ENCODE peak calls at places on chromosomes 11 and 22, in nine cellular contexts. B, K, A, D, W, I, C, F and H are unnamed samples.
A peak's percentile ranks its signal among the peaks of the same experiment; 100 is the strongest.

GRCh38 chr11:108654994-108655631 is 9.8 kb upstream of the DDX10 start:
- DNase-seq in B (peak; percentile 63), K (peak; percentile 27), A (peak; percentile 47), D (peak; percentile 69), W (no peak), I (peak; percentile 45), C (no peak), F (no peak), H (no peak)

GRCh38 chr11:46290598-46291309 is 13.3 kb downstream of the CREB3L1 start:
- DNase-seq in B (peak; percentile 99), K (peak; percentile 96), A (peak; percentile 76), D (peak; percentile 98), W (peak; percentile 92), I (peak; percentile 98), C (peak; percentile 78), F (peak; percentile 90), H (peak; percentile 90)

GRCh38 chr11:71481101-71481960 is 28.3 kb downstream of the NADSYN1 start:
- DNase-seq in B (no peak), K (no peak), A (no peak), D (no peak), W (no peak), I (no peak), C (no peak), F (no peak), H (no peak)

GRCh38 chr11:34447044-34447443 is 8.3 kb downstream of the CAT start:
- DNase-seq in B (no peak), K (no peak), A (no peak), D (no peak), W (no peak), I (no peak), C (no peak), F (no peak), H (no peak)

GRCh38 chr11:29159552-29160465 is 857.0 kb downstream of the KCNA4 start:
- DNase-seq in B (peak; percentile 82), K (no peak), A (peak; percentile 31), D (peak; percentile 84), W (no peak), I (peak; percentile 50), C (peak; percentile 31), F (no peak), H (no peak)

GRCh38 chr22:46977656-46978343 is 215.3 kb downstream of the TBC1D22A start:
- DNase-seq in B (no peak), K (no peak), A (no peak), D (no peak), W (no peak), I (no peak), C (no peak), F (peak; percentile 46), H (peak; percentile 74)

GRCh38 chr11:92596596-92597317 is 372.1 kb downstream of the FAT3 start:
- DNase-seq in B (no peak), K (no peak), A (no peak), D (no peak), W (no peak), I (no peak), C (no peak), F (no peak), H (no peak)

GRCh38 chr11:69351460-69351859 is 57.5 kb downstream of the MYEOV start:
- DNase-seq in B (peak; percentile 70), K (no peak), A (no peak), D (no peak), W (no peak), I (peak; percentile 57), C (no peak), F (no peak), H (no peak)

GRCh38 chr11:40288212-40288803 is 1171.1 kb downstream of the LRRC4C start:
- DNase-seq in B (no peak), K (no peak), A (no peak), D (no peak), W (no peak), I (no peak), C (no peak), F (no peak), H (no peak)

GRCh38 chr22:25364281-25364680 is 144.8 kb downstream of the CRYBB2 start:
- DNase-seq in B (no peak), K (no peak), A (peak; percentile 23), D (no peak), W (peak; percentile 43), I (no peak), C (no peak), F (peak; percentile 33), H (no peak)

GRCh38 chr11:44623716-44624491 is 58.4 kb downstream of the CD82 start:
- DNase-seq in B (peak; percentile 39), K (peak; percentile 31), A (peak; percentile 5), D (no peak), W (no peak), I (no peak), C (peak; percentile 29), F (peak; percentile 67), H (peak; percentile 84)

GRCh38 chr11:127993788-127994187 is 593.6 kb downstream of the ETS1 start:
- DNase-seq in B (no peak), K (no peak), A (no peak), D (peak; percentile 56), W (no peak), I (no peak), C (no peak), F (no peak), H (no peak)

GRCh38 chr11:93155738-93156137 is 42.1 kb downstream of the SLC36A4 start:
- DNase-seq in B (no peak), K (no peak), A (no peak), D (no peak), W (no peak), I (no peak), C (no peak), F (no peak), H (no peak)

GRCh38 chr11:67482736-67483497 is at the start of gene AIP:
- DNase-seq in B (peak; percentile 98), K (peak; percentile 97), A (peak; percentile 98), D (peak; percentile 99), W (peak; percentile 99), I (peak; percentile 96), C (peak; percentile 98), F (peak; percentile 99), H (peak; percentile 98)

GRCh38 chr11:67483901-67484665 is 1.3 kb downstream of the AIP start:
- DNase-seq in B (no peak), K (no peak), A (peak; percentile 11), D (no peak), W (no peak), I (no peak), C (no peak), F (peak; percentile 82), H (no peak)

GRCh38 chr11:67483498-67483798 is 622 bp downstream of the AIP start:
- DNase-seq in B (no peak), K (no peak), A (no peak), D (no peak), W (no peak), I (no peak), C (no peak), F (no peak), H (no peak)

GRCh38 chr11:67484847-67485311 is 2.1 kb downstream of the AIP start:
- DNase-seq in B (no peak), K (no peak), A (peak; percentile 57), D (no peak), W (no peak), I (no peak), C (no peak), F (peak; percentile 76), H (no peak)

GRCh38 chr11:67482275-67482735 is 521 bp upstream of the AIP start:
- DNase-seq in B (no peak), K (no peak), A (no peak), D (no peak), W (no peak), I (no peak), C (no peak), F (peak; percentile 71), H (no peak)
- H3K4me3 ChIP-seq in B (peak overlapping the region; percentile 66), K (peak overlapping the region; percentile 65), A (peak overlapping the region; percentile 51), D (peak overlapping the region; percentile 52), W (peak overlapping the region; percentile 75), I (peak overlapping the region; percentile 59), C (no peak overlapping the region), F (peak overlapping the region; percentile 95), H (no peak overlapping the region)

GRCh38 chr11:64356498-64357411 is 2.2 kb upstream of the RPS6KA4 start:
- DNase-seq in B (peak; percentile 60), K (no peak), A (no peak), D (peak; percentile 97), W (peak; percentile 49), I (no peak), C (no peak), F (peak; percentile 74), H (no peak)
- TF ChIP-seq CTCF in B (peak; percentile 54), K (no peak), A (no peak), D (peak; percentile 93), W (no peak), I (peak; percentile 50), C (no peak), F (no peak), H (no peak)

DNA sequence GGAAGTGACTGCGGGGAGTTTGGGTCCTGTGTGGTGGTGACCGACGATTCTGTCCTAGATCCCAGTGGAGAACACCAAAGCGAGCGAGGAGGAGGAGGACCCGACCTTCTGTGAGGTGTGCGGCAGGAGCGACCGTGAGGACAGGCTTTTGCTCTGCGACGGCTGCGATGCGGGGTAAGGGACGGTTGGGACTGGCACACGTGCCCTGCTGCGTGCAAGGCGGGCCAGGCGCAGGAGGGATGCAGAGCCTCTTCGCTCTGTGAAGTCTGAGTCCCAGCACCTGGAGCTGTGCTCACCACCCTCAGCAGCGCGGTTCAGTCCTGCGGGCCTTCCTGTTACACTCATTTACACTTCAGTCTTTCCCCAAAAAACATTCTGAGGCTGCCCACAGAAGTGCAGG is 16.2 kb downstream of the PHRF1 start:
- DNase-seq in B (no peak), K (no peak), A (no peak), D (no peak), W (no peak), I (no peak), C (no peak), F (no peak), H (no peak)
- H3K4me3 ChIP-seq in B (no peak overlapping the region), K (no peak overlapping the region), A (no peak overlapping the region), D (no peak overlapping the region), W (no peak overlapping the region), I (no peak overlapping the region), C (no peak overlapping the region), F (no peak overlapping the region), H (no peak overlapping the region)

GRCh38 chr11:11148104-11148509 is 204.9 kb downstream of the CSNK2A3 start:
- DNase-seq in B (peak; percentile 93), K (peak; percentile 82), A (peak; percentile 46), D (peak; percentile 77), W (peak; percentile 93), I (peak; percentile 55), C (peak; percentile 74), F (peak; percentile 86), H (peak; percentile 92)
- TF ChIP-seq CTCF in B (peak; percentile 40), K (peak; percentile 34), A (peak; percentile 27), D (peak; percentile 45), W (peak; percentile 46), I (peak; percentile 37), C (no peak), F (no peak), H (no peak)

GRCh38 chr22:49514211-49514610 is 313.5 kb downstream of the BRD1 start:
- DNase-seq in B (no peak), K (no peak), A (no peak), D (no peak), W (no peak), I (no peak), C (no peak), F (no peak), H (no peak)
- H3K4me3 ChIP-seq in B (no peak overlapping the region), K (no peak overlapping the region), A (no peak overlapping the region), D (no peak overlapping the region), W (no peak overlapping the region), I (no peak overlapping the region), C (no peak overlapping the region), F (no peak overlapping the region), H (no peak overlapping the region)

GRCh38 chr11:3942160-3942955 is 86.9 kb downstream of the STIM1 start:
- DNase-seq in B (no peak), K (no peak), A (no peak), D (no peak), W (no peak), I (no peak), C (no peak), F (no peak), H (no peak)
- TF ChIP-seq CTCF in B (no peak), K (no peak), A (no peak), D (no peak), W (no peak), I (no peak), C (no peak), F (no peak), H (no peak)